ENCODE peak calls at places on chromosome 10, in five cellular contexts. U, Z, W, Q and M are unnamed samples.

GRCh38 chr10:107686095-107686494 is 521.6 kb upstream of the SORCS1 start:
- DNase-seq in Z (no peak), U (no peak), Q (no peak), W (no peak), M (no peak)

GRCh38 chr10:103668351-103669242 is 175.1 kb downstream of the NEURL1 start:
- DNase-seq in Z (peak), W (peak), Q (no peak), U (no peak), M (no peak)

GRCh38 chr10:102812213-102812876 is 24.9 kb downstream of the CYP17A1 start:
- DNase-seq in Q (no peak), Z (peak), U (no peak), W (no peak), M (no peak)

GRCh38 chr10:133134411-133135115 is 25.5 kb upstream of the KNDC1 start:
- DNase-seq in Z (no peak), Q (no peak), U (peak), W (no peak), M (no peak)

GRCh38 chr10:132385721-132386418 is 11.1 kb upstream of the PWWP2B start:
- DNase-seq in Q (no peak), U (no peak), W (no peak), Z (no peak), M (no peak)

GRCh38 chr10:19819419-19820033 is 3.3 kb downstream of the PLXDC2 start:
- DNase-seq in U (no peak), W (peak), Q (peak), Z (peak), M (no peak)

GRCh38 chr10:89078729-89079672 is 88.4 kb downstream of the FAS start:
- DNase-seq in W (no peak), Z (peak), U (no peak), Q (no peak), M (no peak)

GRCh38 chr10:89465196-89465595 is 50.8 kb downstream of the IFIT5 start:
- DNase-seq in Z (no peak), Q (no peak), U (no peak), W (no peak), M (no peak)

GRCh38 chr10:89158446-89158845 is 48.7 kb downstream of the CH25H start:
- DNase-seq in Z (peak), Q (peak), U (no peak), W (peak), M (no peak)

GRCh38 chr10:70617798-70618568 is 15.4 kb upstream of the PRF1 start:
- DNase-seq in U (no peak), W (peak), Z (peak), Q (peak), M (no peak)

GRCh38 chr10:28217848-28218247 is 85.0 kb downstream of the MPP7 start:
- DNase-seq in U (no peak), W (peak), Q (peak), Z (peak), M (no peak)

GRCh38 chr10:115706482-115707076 is 566.4 kb downstream of the GFRA1 start:
- DNase-seq in U (no peak), Z (peak), Q (peak), W (peak), M (no peak)